ENCODE peak calls at places on chromosomes 5 and 9, in eight cellular contexts. V, L, R, S, U, D, T and E are unnamed samples.

GRCh38 chr5:57538341-57538955 is 55.8 kb upstream of the ACTBL2 start:
- DNase-seq in V (peak), L (no peak), R (no peak), S (no peak), U (peak), D (peak), T (no peak), E (peak)

GRCh38 chr5:64299805-64300204 is 134.2 kb downstream of the RNF180 start:
- DNase-seq in V (no peak), L (no peak), R (no peak), S (no peak), U (no peak), D (no peak), T (no peak), E (no peak)

GRCh38 chr9:33748633-33749304 is 46.6 kb upstream of the PRSS3 start:
- DNase-seq in V (no peak), L (no peak), R (no peak), S (no peak), U (no peak), D (no peak), T (no peak), E (no peak)

GRCh38 chr5:13640270-13640669 is 304.2 kb downstream of the DNAH5 start:
- DNase-seq in V (no peak), L (no peak), R (no peak), S (peak), U (no peak), D (no peak), T (no peak), E (no peak)

GRCh38 chr9:137497921-137498719 is 39.0 kb upstream of the NSMF start:
- DNase-seq in V (no peak), L (no peak), R (no peak), S (no peak), U (no peak), D (no peak), T (no peak), E (no peak)

GRCh38 chr5:54881286-54882005 is 103.9 kb downstream of the ESM1 start:
- DNase-seq in V (no peak), L (no peak), R (no peak), S (no peak), U (peak), D (no peak), T (no peak), E (no peak)

GRCh38 chr9:108056805-108057386 is 567.3 kb upstream of the KLF4 start:
- DNase-seq in V (peak), L (no peak), R (no peak), S (no peak), U (peak), D (peak), T (no peak), E (peak)

GRCh38 chr5:167381457-167381856 is 910.0 kb upstream of the WWC1 start:
- DNase-seq in V (no peak), L (no peak), R (no peak), S (no peak), U (no peak), D (no peak), T (no peak), E (no peak)

GRCh38 chr9:99824378-99825157 is 2.9 kb downstream of the NR4A3 start:
- DNase-seq in V (no peak), L (peak), R (peak), S (peak), U (peak), D (no peak), T (peak), E (peak)

GRCh38 chr9:121135642-121136041 is 60.9 kb downstream of the CNTRL start:
- DNase-seq in V (no peak), L (no peak), R (no peak), S (no peak), U (no peak), D (no peak), T (no peak), E (no peak)

GRCh38 chr5:75020016-75020656 is 32.2 kb downstream of the GCNT4 start:
- DNase-seq in V (no peak), L (no peak), R (no peak), S (no peak), U (no peak), D (no peak), T (no peak), E (no peak)

GRCh38 chr5:53416144-53416730 is 64.2 kb upstream of the FST start:
- DNase-seq in V (no peak), L (no peak), R (no peak), S (no peak), U (no peak), D (no peak), T (no peak), E (no peak)

GRCh38 chr5:150339165-150339564 is 18.3 kb upstream of the TCOF1 start:
- DNase-seq in V (no peak), L (no peak), R (no peak), S (no peak), U (no peak), D (no peak), T (no peak), E (no peak)

GRCh38 chr5:35136386-35136785 is 88.6 kb upstream of the AGXT2 start:
- DNase-seq in V (peak), L (no peak), R (no peak), S (peak), U (peak), D (peak), T (no peak), E (peak)

GRCh38 chr9:133641396-133641655 is 5.2 kb downstream of the DBH start:
- DNase-seq in V (no peak), L (no peak), R (no peak), S (no peak), U (no peak), D (no peak), T (no peak), E (no peak)

GRCh38 chr9:130364619-130365322 is 80.0 kb upstream of the ASS1 start:
- DNase-seq in V (no peak), L (no peak), R (no peak), S (no peak), U (no peak), D (no peak), T (no peak), E (no peak)

GRCh38 chr9:35827486-35827885 is 1.0 kb downstream of the FAM221B start:
- DNase-seq in V (peak), L (no peak), R (no peak), S (no peak), U (peak), D (peak), T (no peak), E (peak)

GRCh38 chr9:127159949-127160610 is 37.6 kb upstream of the ANGPTL2 start:
- DNase-seq in V (no peak), L (no peak), R (no peak), S (no peak), U (no peak), D (no peak), T (no peak), E (no peak)

GRCh38 chr9:127161081-127161621 is 38.7 kb upstream of the ANGPTL2 start:
- DNase-seq in V (no peak), L (no peak), R (no peak), S (no peak), U (no peak), D (no peak), T (no peak), E (no peak)

GRCh38 chr9:127162046-127162445 is 39.6 kb upstream of the ANGPTL2 start:
- DNase-seq in V (peak), L (no peak), R (no peak), S (no peak), U (no peak), D (peak), T (no peak), E (no peak)

GRCh38 chr9:127162567-127163365 is 40.3 kb upstream of the ANGPTL2 start:
- DNase-seq in V (no peak), L (no peak), R (no peak), S (no peak), U (no peak), D (no peak), T (no peak), E (no peak)

GRCh38 chr9:127158995-127159801 is 36.8 kb upstream of the ANGPTL2 start:
- DNase-seq in V (peak), L (no peak), R (peak), S (peak), U (peak), D (peak), T (no peak), E (peak)
- TF ChIP-seq CTCF in V (peak), L (no peak), R (peak), S (peak), U (peak), D (peak), T (peak), E (peak)

GRCh38 chr5:141844414-141845097 is 33.7 kb downstream of the PCDH1 start:
- DNase-seq in V (no peak), L (no peak), R (no peak), S (no peak), U (no peak), D (no peak), T (no peak), E (no peak)
- TF ChIP-seq CTCF in V (no peak), L (no peak), R (no peak), S (no peak), U (no peak), D (no peak), T (no peak), E (no peak)

GRCh38 chr5:112122353-112122752 is 296.7 kb downstream of the EPB41L4A start:
- DNase-seq in V (no peak), L (no peak), R (no peak), S (no peak), U (no peak), D (no peak), T (no peak), E (no peak)

GRCh38 chr5:112123060-112123459 is 296.0 kb downstream of the EPB41L4A start:
- DNase-seq in V (no peak), L (no peak), R (no peak), S (no peak), U (no peak), D (no peak), T (no peak), E (no peak)

GRCh38 chr5:112121268-112121667 is 297.8 kb downstream of the EPB41L4A start:
- DNase-seq in V (peak), L (no peak), R (no peak), S (no peak), U (no peak), D (no peak), T (no peak), E (peak)

GRCh38 chr5:112119527-112119926 is 299.6 kb downstream of the EPB41L4A start:
- DNase-seq in V (no peak), L (no peak), R (peak), S (no peak), U (no peak), D (no peak), T (no peak), E (no peak)

GRCh38 chr5:112119969-112120368 is 299.1 kb downstream of the EPB41L4A start:
- DNase-seq in V (no peak), L (no peak), R (no peak), S (no peak), U (no peak), D (no peak), T (no peak), E (no peak)
- TF ChIP-seq CTCF in V (no peak), L (no peak), R (no peak), S (no peak), U (no peak), D (no peak), T (no peak), E (no peak)

DNA sequence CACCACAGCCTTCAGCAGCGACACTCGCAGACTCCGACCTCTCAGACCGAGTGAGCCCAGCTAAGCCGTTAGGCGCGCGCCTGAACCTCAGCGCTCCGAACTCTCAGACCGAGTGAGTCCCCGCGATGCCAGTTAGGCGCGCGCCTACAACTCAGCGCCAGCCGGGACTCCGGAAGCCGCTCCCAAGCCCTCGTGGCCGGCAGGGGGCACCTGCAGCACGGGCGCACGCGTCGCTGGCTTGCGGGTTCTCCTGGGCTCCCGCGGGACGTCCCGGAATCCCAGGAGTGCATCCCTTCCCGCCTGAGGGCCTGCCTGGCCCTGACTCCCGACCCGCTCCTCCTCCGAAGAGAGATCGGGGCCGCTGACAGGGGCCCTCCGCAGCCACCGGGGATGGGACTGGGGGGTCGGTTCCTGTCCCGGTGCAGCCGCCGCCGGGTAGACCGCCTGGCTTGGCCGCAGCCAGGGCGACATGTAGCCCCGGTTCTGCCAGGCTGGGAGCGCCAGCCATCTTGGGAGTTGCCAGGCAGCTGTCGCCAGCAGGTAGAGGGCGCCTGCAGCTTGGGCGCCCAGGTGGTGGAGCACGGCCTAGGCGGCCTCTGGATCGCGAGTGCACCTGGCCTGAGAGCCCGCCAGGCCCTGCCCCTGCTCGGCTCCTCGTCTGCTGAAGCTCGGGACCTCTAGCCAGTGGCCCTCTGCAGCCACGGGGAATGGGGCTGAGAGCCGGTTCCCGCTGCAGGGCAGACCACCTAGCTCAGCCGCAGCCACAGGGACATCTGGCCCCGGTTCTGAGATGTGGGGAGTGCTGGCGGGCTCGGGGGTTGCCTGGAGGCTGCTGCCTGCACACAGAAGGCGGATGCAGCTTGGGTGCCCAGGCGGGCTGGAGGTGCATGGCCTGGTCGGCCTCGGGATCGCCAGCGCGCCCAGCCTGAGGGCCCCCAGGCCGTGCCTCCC is at the start of gene ANKRD18A:
- DNase-seq in V (peak), L (peak), R (peak), S (peak), U (peak), D (no peak), T (peak), E (peak)
- TF ChIP-seq CTCF in V (peak), L (peak), R (peak), S (peak), U (peak), D (peak), T (peak), E (peak)

DNA sequence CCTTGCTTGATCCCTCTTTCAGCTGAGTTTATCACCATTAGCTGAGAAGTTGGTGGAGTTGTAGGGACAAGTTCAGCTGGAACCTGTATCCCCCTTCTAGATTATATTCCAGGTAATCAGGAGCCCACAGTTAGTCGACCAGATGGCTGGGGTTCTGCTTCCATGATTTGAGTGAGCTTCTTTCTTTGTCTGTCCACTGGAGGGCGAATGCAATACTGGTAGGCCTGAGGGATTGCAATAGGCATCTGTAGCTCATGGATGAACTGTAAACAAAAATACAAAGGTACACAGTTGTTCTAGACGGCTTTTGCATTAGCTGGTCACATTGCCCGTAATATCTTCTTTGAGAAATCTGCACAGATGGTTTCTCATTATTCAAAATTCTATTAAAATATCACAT is 88.9 kb downstream of the PCSK5 start:
- DNase-seq in V (peak), L (no peak), R (peak), S (no peak), U (no peak), D (no peak), T (no peak), E (peak)
- TF ChIP-seq CTCF in V (peak), L (no peak), R (peak), S (peak), U (peak), D (peak), T (peak), E (peak)

GRCh38 chr5:135964670-135965320 is 10.0 kb upstream of the LECT2 start:
- DNase-seq in V (peak), L (no peak), R (no peak), S (no peak), U (no peak), D (no peak), T (no peak), E (peak)
- TF ChIP-seq CTCF in V (no peak), L (no peak), R (no peak), S (peak), U (no peak), D (no peak), T (no peak), E (peak)

GRCh38 chr5:133489632-133490031 is 122.7 kb downstream of the FSTL4 start:
- DNase-seq in V (no peak), L (no peak), R (no peak), S (no peak), U (no peak), D (no peak), T (no peak), E (no peak)
- TF ChIP-seq CTCF in V (no peak), L (peak), R (peak), S (no peak), U (no peak), D (no peak), T (no peak), E (no peak)